ENCODE peak calls at places on chromosomes 5 and 9, in seven cellular contexts. H is lower lobe of right lung, B is lung, S is colonic mucosa, E is BJ, Z is choroid plexus epithelial cell, W is gastrocnemius medialis. T is an unnamed sample.

GRCh38 chr9:124659099-124659659 is 111.9 kb downstream of the NR6A1 start:
- DNase-seq in Z (peak), B (peak), W (peak), H (peak), S (peak), E (peak), T (peak)

GRCh38 chr5:16922430-16922829 is 13.7 kb downstream of the MYO10 start:
- DNase-seq in Z (no peak), S (no peak), W (no peak), B (no peak), E (no peak), H (no peak), T (no peak)

GRCh38 chr9:37925786-37926736 is 22.1 kb upstream of the SLC25A51 start:
- DNase-seq in H (peak), E (no peak), Z (peak), B (no peak), S (no peak), W (no peak), T (peak)

GRCh38 chr9:108682191-108682590 is 173.6 kb downstream of the ACTL7B start:
- DNase-seq in E (no peak), Z (no peak), B (no peak), S (no peak), W (no peak), H (no peak), T (no peak)

GRCh38 chr5:165504716-165505115 is 1999.3 kb downstream of the MAT2B start:
- DNase-seq in H (no peak), W (no peak), B (no peak), Z (no peak), E (no peak), S (no peak), T (no peak)

GRCh38 chr9:16262467-16263261 is 607.8 kb downstream of the BNC2 start:
- DNase-seq in Z (peak), S (no peak), E (no peak), B (no peak), H (no peak), W (no peak), T (no peak)

GRCh38 chr5:76546497-76547102 is 76.6 kb downstream of the F2RL2 start:
- DNase-seq in E (no peak), B (no peak), S (no peak), W (no peak), H (no peak), Z (no peak), T (no peak)

GRCh38 chr9:7153566-7153965 is 395.8 kb downstream of the KDM4C start:
- DNase-seq in H (no peak), Z (peak), B (no peak), S (no peak), E (no peak), W (no peak), T (no peak)

GRCh38 chr5:78984020-78984610 is 995 bp downstream of the ARSB start:
- DNase-seq in E (no peak), B (no peak), H (no peak), S (no peak), Z (peak), W (no peak), T (peak)

GRCh38 chr9:114155967-114156294 is 594 bp downstream of the COL27A1 start:
- DNase-seq in E (no peak), B (no peak), S (no peak), Z (no peak), H (no peak), W (no peak), T (no peak)

GRCh38 chr5:12016149-12016740 is 112.0 kb upstream of the CTNND2 start:
- DNase-seq in E (no peak), Z (peak), H (no peak), S (no peak), W (no peak), B (no peak), T (no peak)

GRCh38 chr5:162721125-162721524 is 653.6 kb downstream of the GABRG2 start:
- DNase-seq in B (no peak), H (no peak), E (no peak), S (no peak), Z (no peak), W (no peak), T (no peak)

GRCh38 chr5:140602165-140602564 is 30.8 kb downstream of the CD14 start:
- DNase-seq in S (no peak), Z (no peak), E (no peak), B (no peak), H (no peak), W (no peak), T (no peak)

GRCh38 chr5:160262665-160263064 is 33.4 kb downstream of the FABP6 start:
- DNase-seq in B (no peak), S (peak), H (no peak), W (no peak), E (no peak), Z (no peak), T (no peak)

GRCh38 chr5:84130006-84130580 is 254.6 kb downstream of the EDIL3 start:
- DNase-seq in Z (no peak), E (no peak), S (no peak), H (no peak), B (no peak), W (no peak), T (peak)

GRCh38 chr9:34384368-34385165 is 7.9 kb upstream of the MYORG start:
- DNase-seq in Z (no peak), H (no peak), S (no peak), E (no peak), W (no peak), B (no peak), T (no peak)

GRCh38 chr5:117463836-117464235 is 889.2 kb upstream of the SEMA6A start:
- DNase-seq in H (no peak), E (no peak), S (no peak), W (no peak), Z (no peak), B (no peak), T (no peak)

GRCh38 chr5:63247651-63248050 is 669.0 kb downstream of the LRRC70 start:
- DNase-seq in Z (peak), S (no peak), W (no peak), E (no peak), H (no peak), B (no peak), T (no peak)

GRCh38 chr9:124040935-124041816 is 29.6 kb downstream of the LHX2 start:
- DNase-seq in W (no peak), S (peak), H (peak), E (no peak), Z (no peak), B (no peak), T (no peak)

GRCh38 chr5:16671208-16671607 is 54.4 kb upstream of the RETREG1 start:
- DNase-seq in H (no peak), B (no peak), S (no peak), E (no peak), W (no peak), Z (no peak), T (no peak)

GRCh38 chr5:135832263-135832555 is 2.3 kb upstream of the SLC25A48 start:
- DNase-seq in S (no peak), W (no peak), H (no peak), Z (no peak), E (no peak), B (no peak), T (no peak)

GRCh38 chr9:20930836-20931235 is 100.6 kb downstream of the HACD4 start:
- DNase-seq in E (no peak), W (no peak), B (no peak), H (no peak), S (no peak), Z (no peak), T (no peak)

GRCh38 chr9:98811051-98811650 is 3.7 kb downstream of the GALNT12 start:
- DNase-seq in Z (peak), S (no peak), W (no peak), H (no peak), E (peak), B (no peak), T (peak)

GRCh38 chr9:90659626-90660364 is 17.2 kb upstream of the DIRAS2 start:
- DNase-seq in H (no peak), E (no peak), Z (peak), W (no peak), S (no peak), B (no peak), T (peak)

GRCh38 chr9:75105841-75106240 is 17.5 kb downstream of the OSTF1 start:
- DNase-seq in E (no peak), Z (peak), W (no peak), B (no peak), S (no peak), H (no peak), T (no peak)

GRCh38 chr5:72465601-72466563 is 41.3 kb downstream of the ZNF366 start:
- DNase-seq in B (no peak), H (no peak), W (no peak), E (no peak), S (no peak), Z (peak), T (peak)

GRCh38 chr5:172443441-172444109 is 10.8 kb downstream of the SH3PXD2B start:
- DNase-seq in H (peak), W (peak), S (peak), B (peak), E (peak), Z (peak), T (peak)

GRCh38 chr5:77630246-77631165 is 8.0 kb downstream of the OTP start:
- DNase-seq in Z (no peak), S (peak), W (no peak), H (peak), E (no peak), B (no peak), T (no peak)

GRCh38 chr9:89794918-89795317 is 190.1 kb downstream of the GADD45G start:
- DNase-seq in H (peak), Z (no peak), E (no peak), W (no peak), B (no peak), S (peak), T (no peak)

GRCh38 chr9:121073038-121073437 is 1.7 kb upstream of the CNTRL start:
- DNase-seq in Z (peak), B (peak), E (no peak), S (peak), H (peak), W (peak), T (peak)

GRCh38 chr5:55708732-55709131 is 3.4 kb downstream of the SLC38A9 start:
- DNase-seq in Z (peak), W (no peak), B (no peak), E (no peak), S (no peak), H (no peak), T (peak)

GRCh38 chr5:17436345-17436744 is 61.7 kb upstream of the TAF11L2 start:
- DNase-seq in S (no peak), H (no peak), E (no peak), Z (peak), W (no peak), B (no peak), T (no peak)

GRCh38 chr5:34833991-34834793 is 4.8 kb upstream of the TTC23L start:
- DNase-seq in H (no peak), B (no peak), Z (peak), W (no peak), E (no peak), S (no peak), T (peak)

GRCh38 chr9:128690684-128691034 is 1.6 kb downstream of the SET start:
- DNase-seq in E (no peak), S (no peak), W (no peak), H (no peak), B (no peak), Z (no peak), T (no peak)
- H3K4me3 ChIP-seq in E (peak), S (peak), W (peak), H (peak), B (peak), Z (peak), T (peak)

GRCh38 chr5:2746642-2747041 is 4.8 kb downstream of the IRX2 start:
- DNase-seq in B (peak), H (no peak), Z (no peak), W (no peak), S (no peak), E (no peak), T (peak)
- TF ChIP-seq CTCF in B (no peak), H (no peak), Z (no peak), W (no peak), S (no peak), E (peak), T (no peak)

GRCh38 chr5:108255468-108255867 is 126.4 kb downstream of the FBXL17 start:
- DNase-seq in E (no peak), H (no peak), S (no peak), W (no peak), Z (no peak), B (no peak), T (no peak)

GRCh38 chr5:108249095-108249784 is 132.7 kb downstream of the FBXL17 start:
- DNase-seq in H (no peak), S (no peak), Z (no peak), B (no peak), W (no peak), E (no peak), T (no peak)

GRCh38 chr5:108251350-108251749 is 130.5 kb downstream of the FBXL17 start:
- DNase-seq in W (no peak), H (no peak), Z (peak), S (no peak), E (no peak), B (no peak), T (peak)

DNA sequence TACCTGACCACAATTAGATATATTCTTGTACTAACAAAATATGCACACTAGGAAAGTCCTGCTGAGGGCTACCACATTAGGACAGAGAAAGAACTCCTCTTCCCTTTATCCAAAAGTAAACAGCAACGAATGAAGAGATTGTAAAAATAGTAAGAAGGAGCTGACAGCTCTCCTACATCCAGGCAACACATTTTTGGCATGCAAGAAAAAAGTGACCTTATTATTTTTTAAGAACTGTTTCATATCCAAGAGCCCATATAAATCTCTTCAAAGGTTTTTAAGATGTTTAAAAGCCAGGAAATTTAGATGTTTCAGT is 132.2 kb downstream of the FBXL17 start:
- DNase-seq in B (no peak), E (no peak), Z (no peak), S (no peak), H (no peak), W (no peak), T (no peak)
- H3K4me3 ChIP-seq in B (no peak), E (no peak), Z (no peak), S (no peak), H (no peak), W (no peak), T (no peak)

DNA sequence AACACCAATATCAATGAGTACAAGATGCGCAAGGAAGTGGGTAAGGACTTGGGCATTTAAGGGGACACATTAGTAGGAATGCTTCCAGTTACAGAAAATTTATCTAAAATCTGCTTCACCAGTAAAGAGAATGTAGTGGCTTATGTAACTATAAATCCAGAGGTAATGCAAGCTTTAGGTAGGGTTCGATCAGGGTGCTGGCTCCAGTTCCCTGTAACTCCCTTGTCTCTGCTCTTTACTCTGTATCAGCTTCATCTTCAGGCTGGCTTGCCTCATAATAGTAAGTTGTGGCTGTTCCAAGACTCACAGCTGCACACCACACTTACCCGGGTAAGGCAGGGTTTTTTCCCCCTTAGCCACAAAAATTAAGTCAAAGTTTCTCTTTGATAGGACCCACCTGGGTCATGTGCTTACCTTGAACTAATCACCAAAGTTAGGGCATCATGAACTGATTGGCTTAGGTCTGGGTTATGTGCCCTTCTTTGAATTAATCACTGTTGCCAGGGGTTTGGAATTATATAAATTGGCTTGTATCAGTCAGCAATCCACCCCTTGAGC is 35.5 kb downstream of the ARHGEF37 start:
- DNase-seq in S (no peak), W (no peak), Z (no peak), B (no peak), E (no peak), H (no peak), T (no peak)
- TF ChIP-seq CTCF in S (no peak), W (no peak), Z (no peak), B (no peak), E (no peak), H (no peak), T (no peak)

GRCh38 chr5:8865686-8866374 is 680.0 kb downstream of the SEMA5A start:
- DNase-seq in E (no peak), W (no peak), S (no peak), H (no peak), Z (no peak), B (no peak), T (no peak)

GRCh38 chr5:8864053-8864452 is 681.8 kb downstream of the SEMA5A start:
- DNase-seq in H (no peak), E (no peak), B (no peak), Z (peak), W (no peak), S (no peak), T (peak)

GRCh38 chr5:8875722-8876121 is 670.2 kb downstream of the SEMA5A start:
- DNase-seq in E (no peak), H (no peak), S (no peak), W (no peak), B (no peak), Z (no peak), T (no peak)

GRCh38 chr5:8870349-8870748 is 675.5 kb downstream of the SEMA5A start:
- DNase-seq in W (no peak), B (no peak), S (no peak), H (no peak), Z (no peak), E (no peak), T (no peak)

GRCh38 chr5:8869932-8870331 is 675.9 kb downstream of the SEMA5A start:
- DNase-seq in E (no peak), W (no peak), H (no peak), Z (no peak), B (no peak), S (no peak), T (no peak)
- H3K4me3 ChIP-seq in E (no peak), W (no peak), H (no peak), Z (no peak), B (no peak), S (no peak), T (no peak)

DNA sequence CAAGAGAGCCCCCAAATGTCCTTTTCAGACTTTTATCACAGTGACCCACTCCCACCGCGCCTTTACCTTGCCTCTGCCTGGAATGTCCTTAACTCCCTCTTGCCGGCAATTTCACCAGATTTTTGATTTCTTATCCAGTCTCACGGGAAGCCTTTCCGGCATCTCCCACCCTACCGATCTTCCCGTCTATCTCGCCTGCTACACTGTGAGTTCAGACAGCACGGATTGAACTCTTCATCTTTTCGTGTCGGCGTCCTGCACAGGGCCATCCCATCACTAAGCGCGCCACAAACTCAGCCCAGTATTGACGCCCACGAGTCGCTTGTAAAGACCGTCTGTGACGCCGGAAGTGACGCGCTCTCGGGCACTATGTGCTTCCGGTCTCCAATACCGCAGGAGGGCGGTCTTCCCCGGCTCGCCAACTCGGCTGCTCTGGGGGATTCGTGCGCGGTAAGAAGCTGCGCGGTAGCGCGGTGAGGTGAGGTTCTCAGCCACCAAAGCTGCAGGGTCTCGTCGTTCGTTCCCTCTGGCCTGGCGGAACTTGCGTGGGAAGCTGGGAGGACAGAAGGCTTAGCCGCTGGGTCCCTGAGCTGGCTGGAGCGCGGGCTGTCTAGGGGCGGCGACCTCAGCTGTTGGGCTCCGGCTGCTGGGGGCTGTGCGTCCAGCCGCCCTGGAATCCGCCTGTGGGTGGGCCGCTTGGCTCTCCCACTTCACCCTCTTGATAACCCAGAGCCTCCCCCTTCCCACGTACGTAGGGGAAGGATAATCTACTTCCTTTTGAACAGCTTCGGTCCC is at the start of gene ZCCHC9:
- DNase-seq in B (peak), Z (peak), W (peak), S (peak), H (peak), E (peak), T (peak)
- TF ChIP-seq CTCF in B (peak), Z (peak), W (no peak), S (no peak), H (peak), E (peak), T (peak)

GRCh38 chr5:137533963-137534362 is 34.8 kb upstream of the SPOCK1 start:
- DNase-seq in W (no peak), S (no peak), B (no peak), H (no peak), Z (no peak), E (no peak), T (no peak)

DNA sequence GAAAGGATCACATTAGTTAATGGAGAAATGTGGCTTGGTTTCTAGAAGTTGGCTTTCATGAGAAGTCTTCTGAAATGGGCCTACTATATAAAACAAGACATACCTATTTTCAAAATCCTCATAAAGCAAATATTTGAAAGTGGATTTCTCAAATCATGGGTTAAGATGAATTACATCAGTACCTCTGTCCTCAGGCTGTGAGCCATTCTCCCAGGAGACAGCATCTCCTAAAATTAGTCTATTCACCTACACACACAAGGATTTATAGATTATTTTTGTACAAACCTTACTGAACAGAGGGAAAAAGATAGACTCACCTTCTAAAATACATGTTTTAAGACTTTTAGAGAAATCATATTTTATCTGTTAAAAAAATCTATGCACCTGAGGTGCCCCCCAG is 32.1 kb upstream of the SPOCK1 start:
- DNase-seq in B (no peak), H (no peak), S (no peak), W (no peak), E (no peak), Z (no peak), T (no peak)
- H3K4me3 ChIP-seq in B (no peak), H (no peak), S (no peak), W (no peak), E (no peak), Z (no peak), T (no peak)